ENCODE peak calls at places on chromosomes 16 and 17, in ten cellular contexts. L is H1, C is fibroblast of lung, N is A549, D is SK-N-SH, F is mammary epithelial cell, S is hepatocyte, M is IMR-90, G is OCI-LY7, B is GM23338. Y is an unnamed sample.

GRCh38 chr16:68737730-68738590 is 868 bp downstream of the CDH1 start:
- DNase-seq in L (peak), C (no peak), N (peak), D (peak), F (peak), S (peak), M (no peak), G (no peak), B (peak), Y (peak)

GRCh38 chr17:47905221-47905733 is 9.2 kb downstream of the SP2 start:
- DNase-seq in L (no peak), C (peak), N (no peak), D (no peak), F (peak), S (no peak), M (peak), G (no peak), B (no peak), Y (no peak)

GRCh38 chr16:67543036-67543435 is 14.4 kb downstream of the RIPOR1 start:
- DNase-seq in L (no peak), C (no peak), N (no peak), D (no peak), F (no peak), S (no peak), M (no peak), G (no peak), B (no peak), Y (peak)

GRCh38 chr16:85415196-85415988 is 197.7 kb upstream of the GSE1 start:
- DNase-seq in L (peak), C (no peak), N (no peak), D (peak), F (no peak), S (no peak), M (no peak), G (no peak), B (no peak), Y (no peak)

GRCh38 chr16:13999071-13999894 is 71.8 kb upstream of the MRTFB start:
- DNase-seq in L (no peak), C (no peak), N (no peak), D (no peak), F (no peak), S (no peak), M (no peak), G (peak), B (no peak), Y (no peak)

GRCh38 chr16:78576941-78577340 is 477.5 kb downstream of the WWOX start:
- DNase-seq in L (no peak), C (no peak), N (no peak), D (no peak), F (peak), S (no peak), M (no peak), G (no peak), B (no peak), Y (no peak)

GRCh38 chr16:66408181-66409048 is 18.7 kb upstream of the BEAN1 start:
- DNase-seq in L (no peak), C (peak), N (peak), D (peak), F (peak), S (peak), M (peak), G (peak), B (peak), Y (no peak)

GRCh38 chr16:58491-59439 is 5.1 kb downstream of the SNRNP25 start:
- DNase-seq in L (no peak), C (no peak), N (no peak), D (no peak), F (no peak), S (no peak), M (no peak), G (no peak), B (no peak), Y (peak)

GRCh38 chr17:82939213-82940030 is 99.6 kb upstream of the ZNF750 start:
- DNase-seq in L (no peak), C (no peak), N (no peak), D (no peak), F (no peak), S (no peak), M (no peak), G (no peak), B (no peak), Y (peak)

GRCh38 chr17:3838206-3838605 is 7.8 kb downstream of the NCBP3 start:
- DNase-seq in L (no peak), C (no peak), N (no peak), D (no peak), F (no peak), S (peak), M (no peak), G (no peak), B (no peak), Y (peak)

GRCh38 chr16:21950782-21951521 is 2.2 kb upstream of the UQCRC2 start:
- DNase-seq in L (no peak), C (peak), N (peak), D (peak), F (peak), S (peak), M (peak), G (peak), B (peak), Y (no peak)

GRCh38 chr16:7423436-7423941 is 90.8 kb downstream of the RBFOX1 start:
- DNase-seq in L (no peak), C (no peak), N (no peak), D (no peak), F (no peak), S (no peak), M (no peak), G (no peak), B (no peak), Y (no peak)

GRCh38 chr17:39576187-39576586 is 31.5 kb downstream of the NEUROD2 start:
- DNase-seq in L (peak), C (no peak), N (peak), D (peak), F (no peak), S (no peak), M (no peak), G (peak), B (peak), Y (peak)

GRCh38 chr16:85759631-85760419 is 8.9 kb upstream of the C16orf74 start:
- DNase-seq in L (peak), C (no peak), N (peak), D (no peak), F (peak), S (no peak), M (no peak), G (peak), B (peak), Y (peak)

GRCh38 chr16:9484901-9485300 is 393.5 kb downstream of the HAPSTR1 start:
- DNase-seq in L (no peak), C (no peak), N (no peak), D (no peak), F (no peak), S (no peak), M (no peak), G (no peak), B (no peak), Y (no peak)

GRCh38 chr16:85898521-85899442 is at the start of gene IRF8:
- DNase-seq in L (peak), C (peak), N (no peak), D (peak), F (no peak), S (peak), M (no peak), G (peak), B (peak), Y (peak)

GRCh38 chr16:49274936-49275730 is 6.5 kb downstream of the CBLN1 start:
- DNase-seq in L (peak), C (no peak), N (no peak), D (no peak), F (no peak), S (no peak), M (no peak), G (no peak), B (peak), Y (no peak)

GRCh38 chr17:42918902-42919521 is 18.4 kb downstream of the G6PC1 start:
- DNase-seq in L (no peak), C (peak), N (no peak), D (no peak), F (no peak), S (no peak), M (no peak), G (no peak), B (no peak), Y (no peak)

GRCh38 chr16:55294947-55295346 is 29.1 kb upstream of the IRX6 start:
- DNase-seq in L (no peak), C (no peak), N (no peak), D (no peak), F (peak), S (peak), M (no peak), G (no peak), B (no peak), Y (no peak)

GRCh38 chr17:79036609-79037008 is 12.6 kb downstream of the C1QTNF1 start:
- DNase-seq in L (no peak), C (peak), N (peak), D (no peak), F (peak), S (no peak), M (peak), G (no peak), B (no peak), Y (peak)

GRCh38 chr17:42287305-42288077 is 807 bp upstream of the STAT5A start:
- DNase-seq in L (no peak), C (peak), N (no peak), D (peak), F (no peak), S (no peak), M (no peak), G (no peak), B (peak), Y (peak)

GRCh38 chr17:79065105-79065670 is 9.4 kb upstream of the ENGASE start:
- DNase-seq in L (peak), C (peak), N (peak), D (no peak), F (no peak), S (peak), M (peak), G (peak), B (peak), Y (peak)

GRCh38 chr17:58590377-58590776 is 75.9 kb upstream of the MTMR4 start:
- DNase-seq in L (no peak), C (no peak), N (no peak), D (no peak), F (no peak), S (no peak), M (no peak), G (no peak), B (no peak), Y (no peak)

GRCh38 chr16:28140788-28141618 is 70.8 kb downstream of the XPO6 start:
- DNase-seq in L (no peak), C (no peak), N (no peak), D (no peak), F (no peak), S (no peak), M (no peak), G (peak), B (peak), Y (peak)

GRCh38 chr17:74429604-74430384 is 2.1 kb upstream of the GPRC5C start:
- DNase-seq in L (no peak), C (no peak), N (no peak), D (no peak), F (peak), S (peak), M (no peak), G (no peak), B (peak), Y (peak)

GRCh38 chr16:13426279-13426678 is 493.7 kb upstream of the ERCC4 start:
- DNase-seq in L (no peak), C (no peak), N (no peak), D (no peak), F (no peak), S (no peak), M (no peak), G (peak), B (peak), Y (no peak)

GRCh38 chr16:87765473-87765775 is 362 bp downstream of the KLHDC4 start:
- DNase-seq in L (no peak), C (no peak), N (no peak), D (peak), F (no peak), S (no peak), M (peak), G (peak), B (peak), Y (peak)

GRCh38 chr17:35807371-35808144 is 1.7 kb upstream of the TAF15 start:
- DNase-seq in L (no peak), C (peak), N (no peak), D (no peak), F (no peak), S (no peak), M (peak), G (no peak), B (no peak), Y (peak)

GRCh38 chr17:6177941-6178694 is 107.9 kb downstream of the WSCD1 start:
- DNase-seq in L (no peak), C (no peak), N (no peak), D (no peak), F (no peak), S (no peak), M (no peak), G (no peak), B (no peak), Y (no peak)

GRCh38 chr17:50117202-50118040 is 12.5 kb downstream of the SAMD14 start:
- DNase-seq in L (peak), C (peak), N (peak), D (no peak), F (peak), S (peak), M (peak), G (peak), B (peak), Y (peak)

GRCh38 chr16:85458952-85459351 is 154.2 kb upstream of the GSE1 start:
- DNase-seq in L (no peak), C (no peak), N (no peak), D (peak), F (no peak), S (no peak), M (no peak), G (no peak), B (no peak), Y (no peak)

GRCh38 chr16:7132465-7132864 is 200.2 kb upstream of the RBFOX1 start:
- DNase-seq in L (no peak), C (no peak), N (no peak), D (no peak), F (no peak), S (no peak), M (no peak), G (no peak), B (no peak), Y (no peak)

GRCh38 chr17:78879679-78880186 is 23.3 kb downstream of the CEP295NL start:
- DNase-seq in L (no peak), C (peak), N (no peak), D (peak), F (peak), S (peak), M (peak), G (no peak), B (no peak), Y (peak)

GRCh38 chr17:76673729-76674128 is 30.2 kb upstream of the ST6GALNAC1 start:
- DNase-seq in L (no peak), C (no peak), N (no peak), D (peak), F (no peak), S (no peak), M (no peak), G (no peak), B (no peak), Y (peak)

GRCh38 chr16:77540656-77541055 is 105.8 kb upstream of the ADAMTS18 start:
- DNase-seq in L (no peak), C (peak), N (no peak), D (no peak), F (peak), S (no peak), M (no peak), G (no peak), B (no peak), Y (no peak)

GRCh38 chr16:17633146-17633966 is 162.6 kb upstream of the XYLT1 start:
- DNase-seq in L (no peak), C (no peak), N (no peak), D (no peak), F (peak), S (peak), M (no peak), G (no peak), B (no peak), Y (no peak)

GRCh38 chr16:27244363-27244755 is 24.2 kb downstream of the NSMCE1 start:
- DNase-seq in L (no peak), C (no peak), N (no peak), D (no peak), F (no peak), S (no peak), M (no peak), G (no peak), B (no peak), Y (no peak)

GRCh38 chr16:27795992-27796614 is 246.2 kb downstream of the KATNIP start:
- DNase-seq in L (peak), C (peak), N (no peak), D (no peak), F (peak), S (peak), M (peak), G (peak), B (peak), Y (peak)

GRCh38 chr16:11610121-11610505 is 23.4 kb upstream of the LITAF start:
- DNase-seq in L (no peak), C (no peak), N (no peak), D (no peak), F (no peak), S (no peak), M (no peak), G (no peak), B (no peak), Y (no peak)

GRCh38 chr16:11614587-11615175 is 28.0 kb upstream of the LITAF start:
- DNase-seq in L (no peak), C (no peak), N (no peak), D (no peak), F (no peak), S (no peak), M (no peak), G (no peak), B (no peak), Y (no peak)

GRCh38 chr16:11613381-11614303 is 26.9 kb upstream of the LITAF start:
- DNase-seq in L (no peak), C (peak), N (no peak), D (no peak), F (peak), S (peak), M (no peak), G (peak), B (no peak), Y (no peak)

GRCh38 chr16:11610580-11610979 is 23.9 kb upstream of the LITAF start:
- DNase-seq in L (no peak), C (no peak), N (no peak), D (no peak), F (no peak), S (no peak), M (no peak), G (peak), B (no peak), Y (no peak)

DNA sequence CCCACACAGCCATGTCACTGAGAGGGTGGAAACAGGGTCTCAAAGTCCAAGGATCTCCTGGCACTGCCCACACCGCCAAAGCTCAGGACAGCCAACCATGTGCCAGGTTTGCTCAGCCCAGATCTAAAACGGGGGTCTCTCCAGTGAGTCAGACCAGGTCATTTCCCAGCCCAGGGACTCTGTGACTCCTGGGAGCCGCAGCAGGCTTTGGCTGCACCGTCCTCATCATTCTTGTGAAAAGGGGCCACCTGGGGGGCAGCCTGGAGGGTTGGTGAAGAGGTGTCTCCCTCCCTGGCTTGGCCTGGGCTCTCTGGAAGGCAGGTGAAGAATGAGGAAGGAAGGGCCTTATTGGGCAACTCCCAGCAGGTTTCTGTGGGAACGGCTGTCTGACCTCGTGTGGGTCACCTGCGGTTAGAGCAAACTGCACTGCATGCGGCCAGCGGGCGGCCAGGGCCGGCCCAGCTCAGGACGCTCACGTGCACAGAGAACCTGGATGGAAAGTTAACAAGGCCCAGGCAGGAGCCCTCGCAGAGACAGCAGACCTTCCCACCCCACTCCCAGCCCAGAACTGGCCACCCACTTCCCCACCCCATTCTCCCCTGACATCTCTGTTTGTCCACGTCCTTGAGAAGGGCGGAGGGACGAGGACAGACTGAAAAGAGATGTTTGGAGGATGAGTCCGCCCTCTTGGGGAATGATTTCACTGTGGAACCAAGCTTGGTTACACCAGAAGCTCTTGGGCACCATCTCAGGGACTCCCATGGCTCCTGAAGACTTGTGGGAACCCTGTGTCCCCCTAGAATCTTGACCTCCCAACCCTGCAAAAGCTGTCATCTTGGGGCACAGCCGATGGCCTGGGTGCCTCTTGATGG is 25.6 kb upstream of the LITAF start:
- DNase-seq in L (no peak), C (no peak), N (no peak), D (no peak), F (peak), S (peak), M (no peak), G (no peak), B (peak), Y (no peak)
- H3K4me3 ChIP-seq in L (no peak), C (no peak), N (no peak), D (no peak), F (no peak), S (no peak), M (no peak), G (no peak), B (no peak), Y (no peak)

DNA sequence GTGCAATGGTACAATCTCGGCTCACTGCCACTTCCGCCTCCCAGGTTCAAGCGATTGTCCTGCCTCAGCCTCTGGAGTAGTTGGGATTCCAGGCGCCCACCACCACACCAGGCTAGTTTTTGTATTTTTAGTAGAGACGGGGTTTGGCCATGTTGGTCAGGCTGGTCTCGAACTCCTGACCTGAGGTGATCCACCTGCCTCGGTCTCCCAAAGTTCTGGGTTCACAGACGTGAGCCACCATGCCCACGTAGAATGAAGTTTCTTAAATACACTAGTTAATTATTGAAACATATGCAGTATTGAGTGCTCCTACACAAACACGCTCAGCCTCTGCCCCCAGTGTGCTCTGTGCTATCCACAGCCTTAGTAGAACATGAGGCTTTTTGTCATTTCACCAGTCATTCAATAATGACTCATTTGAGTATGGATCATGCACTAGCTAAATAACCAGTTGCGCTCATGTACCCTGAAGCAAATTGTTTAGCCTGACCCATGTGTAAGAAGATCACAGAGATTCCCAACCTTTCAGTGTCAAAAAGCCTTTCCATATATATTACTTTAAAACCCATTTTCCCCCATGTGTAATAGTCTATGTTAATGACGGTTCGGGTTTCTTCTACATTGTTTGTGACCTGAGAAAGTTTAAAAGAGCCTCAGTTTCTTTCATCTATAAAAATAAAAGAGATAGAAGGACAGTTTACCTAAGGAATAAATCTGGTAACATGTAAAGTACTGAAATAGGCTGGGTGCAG is 49.7 kb downstream of the TUBD1 start:
- DNase-seq in L (no peak), C (peak), N (peak), D (no peak), F (peak), S (peak), M (peak), G (no peak), B (peak), Y (peak)
- H3K4me2 ChIP-seq in L (no peak), C (no peak), N (peak), D (peak), F (peak), S (no peak), M (no peak), G (no peak), B (no peak), Y (peak)

DNA sequence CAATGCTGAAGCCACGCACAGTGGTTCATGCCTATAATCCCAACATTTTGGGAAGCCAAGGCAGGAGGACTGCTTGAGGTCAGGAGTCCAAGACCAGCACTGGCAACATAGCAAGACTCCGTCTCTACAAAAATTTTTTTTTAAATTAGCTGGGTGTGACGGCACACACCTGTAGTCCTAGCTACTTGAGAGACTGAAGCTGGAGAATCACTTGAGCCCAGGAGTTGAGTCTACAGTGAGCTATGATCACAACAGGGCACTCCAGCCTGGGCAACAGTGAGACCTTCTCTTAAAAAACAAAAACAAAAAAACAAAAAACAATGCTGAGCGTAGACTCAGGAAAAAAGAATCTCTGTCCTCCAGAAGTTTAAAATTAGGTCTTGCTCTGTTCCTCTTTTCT is 6.1 kb downstream of the GNA13 start:
- DNase-seq in L (no peak), C (no peak), N (no peak), D (no peak), F (no peak), S (no peak), M (no peak), G (peak), B (no peak), Y (no peak)
- H3K4me3 ChIP-seq in L (no peak), C (no peak), N (no peak), D (no peak), F (no peak), S (no peak), M (no peak), G (peak), B (no peak), Y (no peak)

GRCh38 chr17:9202572-9202971 is 181.3 kb downstream of the NTN1 start:
- DNase-seq in L (no peak), C (no peak), N (no peak), D (no peak), F (no peak), S (no peak), M (no peak), G (no peak), B (no peak), Y (no peak)
- H3K4me2 ChIP-seq in L (no peak), C (no peak), N (no peak), D (no peak), F (no peak), S (no peak), M (no peak), G (no peak), B (no peak), Y (no peak)